ENCODE peak calls at places on chromosomes 13 and 19, in five cellular contexts. V is tibial nerve, A is tibial artery, O is heart left ventricle, K is iPS DF 6.9. J is an unnamed sample.

GRCh38 chr19:55005684-55006488 is 32.2 kb downstream of the GP6 start:
- DNase-seq in V (no peak), A (no peak), O (no peak), K (no peak), J (no peak)

GRCh38 chr13:89900104-89900760 is 1447.3 kb upstream of the MIR17HG start:
- DNase-seq in V (no peak), A (no peak), O (no peak), K (no peak), J (no peak)

GRCh38 chr13:102878491-102878890 is 32.7 kb downstream of the ERCC5 start:
- DNase-seq in V (no peak), A (no peak), O (no peak), K (no peak), J (no peak)

GRCh38 chr13:78595819-78596700 is 7.3 kb downstream of the POU4F1 start:
- DNase-seq in V (no peak), A (no peak), O (peak), K (no peak), J (no peak)

GRCh38 chr19:7857727-7858701 is 16.2 kb downstream of the PRR36 start:
- DNase-seq in V (no peak), A (no peak), O (no peak), K (no peak), J (no peak)

GRCh38 chr13:48564046-48564445 is 31.2 kb upstream of the RCBTB2 start:
- DNase-seq in V (no peak), A (no peak), O (no peak), K (no peak), J (no peak)

GRCh38 chr13:22596157-22596863 is 584.5 kb upstream of the SGCG start:
- DNase-seq in V (no peak), A (no peak), O (no peak), K (no peak), J (no peak)

GRCh38 chr19:2726904-2727639 is 5.9 kb upstream of the DIRAS1 start:
- DNase-seq in V (no peak), A (no peak), O (no peak), K (no peak), J (no peak)

GRCh38 chr13:94988654-94989053 is 276.3 kb upstream of the SOX21 start:
- DNase-seq in V (no peak), A (no peak), O (no peak), K (no peak), J (no peak)

GRCh38 chr19:31096047-31096446 is 253.2 kb downstream of the TSHZ3 start:
- DNase-seq in V (no peak), A (no peak), O (peak), K (no peak), J (no peak)

GRCh38 chr19:8333771-8334457 is 9.1 kb downstream of the KANK3 start:
- DNase-seq in V (no peak), A (no peak), O (no peak), K (no peak), J (no peak)

GRCh38 chr13:35716186-35716585 is 239.7 kb upstream of the MAB21L1 start:
- DNase-seq in V (no peak), A (no peak), O (no peak), K (no peak), J (no peak)

GRCh38 chr13:33785384-33785783 is 32.6 kb upstream of the RFC3 start:
- DNase-seq in V (no peak), A (no peak), O (no peak), K (no peak), J (no peak)

GRCh38 chr13:59043016-59043415 is 1120.7 kb downstream of the DIAPH3 start:
- DNase-seq in V (no peak), A (no peak), O (no peak), K (no peak), J (no peak)

GRCh38 chr19:28468701-28469459 is 744.1 kb downstream of the UQCRFS1 start:
- DNase-seq in V (no peak), A (no peak), O (no peak), K (no peak), J (no peak)

GRCh38 chr19:49398001-49398615 is 10.1 kb downstream of the KASH5 start:
- DNase-seq in V (no peak), A (no peak), O (no peak), K (no peak), J (no peak)
- H3K4me3 ChIP-seq in V (no peak), A (no peak), O (no peak), K (no peak), J (no peak)

GRCh38 chr13:111215081-111216047 is 100.3 kb downstream of the ARHGEF7 start:
- DNase-seq in V (no peak), A (no peak), O (no peak), K (no peak), J (no peak)
- H3K4me3 ChIP-seq in V (no peak), A (no peak), O (no peak), K (no peak), J (no peak)

DNA sequence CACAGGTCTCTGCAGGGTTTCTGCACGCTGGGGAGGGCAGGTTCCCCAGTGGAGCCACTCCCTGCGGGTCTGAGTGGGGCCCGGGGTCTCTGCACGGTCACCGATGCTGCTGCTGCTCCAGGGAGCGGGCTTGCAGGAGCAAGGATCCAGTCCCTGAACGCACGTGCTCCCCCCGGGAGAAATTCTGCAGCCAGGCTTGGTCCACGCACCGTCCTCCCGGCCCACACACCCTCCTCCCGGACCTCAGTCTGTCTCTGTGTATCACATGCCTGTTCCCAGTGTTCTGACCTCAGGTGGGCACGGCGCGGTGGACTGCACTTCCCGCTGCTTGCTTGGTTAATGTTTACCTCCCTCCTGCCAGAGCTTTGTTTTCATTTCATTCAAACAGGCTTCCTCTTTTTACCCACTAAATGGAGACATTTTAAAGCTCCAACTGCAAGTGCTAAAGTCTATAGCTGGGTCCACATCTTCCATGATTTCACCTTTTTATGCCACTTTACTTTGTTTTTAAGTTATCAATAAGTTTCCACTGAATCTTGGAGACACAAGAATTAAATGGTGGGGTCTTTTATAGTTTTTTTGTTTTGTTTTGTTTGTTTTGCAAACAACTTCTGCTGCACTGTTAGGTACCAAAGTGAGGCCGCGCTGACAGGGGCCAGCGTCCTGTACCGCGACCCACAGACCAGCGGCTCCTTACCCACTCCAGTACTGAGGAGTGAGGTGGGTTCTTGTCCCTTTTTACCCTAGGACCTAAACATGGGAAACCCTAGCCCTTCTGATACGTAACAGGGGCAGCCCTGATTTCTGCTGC is 76.0 kb upstream of the MCF2L start:
- DNase-seq in V (no peak), A (no peak), O (peak), K (no peak), J (no peak)
- H3K4me3 ChIP-seq in V (no peak), A (no peak), O (no peak), K (no peak), J (no peak)

GRCh38 chr19:1416014-1416841 is 8.8 kb downstream of the DAZAP1 start:
- DNase-seq in V (no peak), A (no peak), O (no peak), K (no peak), J (no peak)
- H3K4me3 ChIP-seq in V (no peak), A (peak), O (no peak), K (no peak), J (no peak)

DNA sequence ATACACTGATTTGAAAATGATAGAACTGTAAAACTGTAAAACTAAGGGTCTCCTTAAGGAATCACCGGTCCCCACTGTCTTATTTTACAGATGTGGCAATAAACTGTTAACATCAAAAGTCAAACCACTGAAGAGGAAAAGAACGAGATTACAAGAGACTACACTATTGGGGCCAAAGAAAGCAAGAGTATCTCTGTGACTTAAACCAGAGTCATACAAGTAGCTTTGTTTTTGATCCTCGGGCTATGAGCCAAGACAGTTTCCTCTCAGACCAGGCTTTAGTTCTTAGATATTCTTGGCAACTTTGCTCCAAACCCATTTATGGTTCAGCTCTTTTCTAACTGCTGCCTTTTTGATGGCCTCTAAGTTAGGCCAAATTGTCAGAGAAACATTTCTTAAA is 113.8 kb downstream of the TBC1D4 start:
- DNase-seq in V (no peak), A (no peak), O (no peak), K (no peak), J (no peak)
- H3K4me3 ChIP-seq in V (no peak), A (no peak), O (no peak), K (no peak), J (no peak)

DNA sequence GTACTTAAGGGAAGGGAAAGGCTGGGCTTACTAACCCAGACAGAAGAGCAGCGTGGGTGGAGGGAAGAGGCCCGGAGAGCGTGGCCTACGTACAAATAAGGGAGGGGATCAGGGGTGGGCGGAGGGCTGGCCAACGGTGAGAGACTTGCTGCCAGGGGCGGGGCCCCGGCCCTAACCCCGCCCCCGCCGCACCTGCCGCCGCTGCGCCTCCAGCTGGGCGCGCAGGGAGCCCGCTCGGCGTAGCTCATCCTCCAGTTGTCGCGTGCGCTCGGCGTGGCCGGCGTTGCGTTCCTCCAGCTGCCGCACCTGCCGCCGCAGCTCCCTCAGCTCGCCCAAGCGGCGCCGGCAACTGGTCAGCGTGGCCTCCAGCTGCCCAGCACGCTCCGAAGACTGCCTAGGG is 5.7 kb downstream of the HOOK2 start:
- DNase-seq in V (no peak), A (no peak), O (no peak), K (no peak), J (no peak)
- H3K4me3 ChIP-seq in V (no peak), A (no peak), O (no peak), K (no peak), J (no peak)

DNA sequence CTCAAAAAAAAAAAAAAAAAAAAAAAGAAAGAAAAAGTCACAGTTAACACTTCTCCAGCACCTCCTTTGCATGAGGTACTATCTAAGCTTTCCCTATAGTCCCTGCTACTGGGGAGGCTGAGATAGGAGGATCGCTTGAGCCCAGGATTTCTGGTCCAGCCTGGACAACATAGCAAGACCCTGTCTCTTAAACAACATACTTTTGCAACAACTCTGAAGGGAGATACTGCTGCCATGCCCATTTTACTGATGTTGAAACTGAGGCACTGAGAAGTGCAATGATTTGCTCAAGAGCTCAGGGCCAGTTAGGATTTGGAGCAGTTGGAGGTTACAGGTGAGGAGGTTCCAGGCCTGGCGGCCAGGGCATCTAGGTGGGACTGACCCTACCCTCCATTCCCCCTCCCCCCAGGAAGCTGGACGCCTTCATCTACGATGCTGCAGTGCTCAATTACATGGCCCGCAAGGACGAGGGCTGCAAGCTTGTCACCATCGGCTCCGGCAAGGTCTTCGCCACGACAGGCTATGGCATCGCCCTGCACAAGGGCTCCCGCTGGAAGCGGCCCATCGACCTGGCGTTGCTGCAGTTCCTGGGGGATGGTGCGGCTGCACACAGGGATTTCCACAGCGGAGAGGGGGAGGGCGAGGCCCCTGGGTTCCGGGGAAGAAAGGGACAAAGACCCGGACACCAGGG is 4.3 kb upstream of the GRWD1 start:
- DNase-seq in V (no peak), A (no peak), O (no peak), K (no peak), J (no peak)
- H3K4me3 ChIP-seq in V (no peak), A (no peak), O (no peak), K (no peak), J (no peak)

GRCh38 chr13:28531956-28532225 is 37.0 kb upstream of the FLT1 start:
- DNase-seq in V (no peak), A (no peak), O (no peak), K (no peak), J (no peak)
- H3K4me3 ChIP-seq in V (peak), A (peak), O (peak), K (peak), J (peak)